ENCODE peak calls at places on chromosomes 6 and 20, in five cellular contexts. One of them, this sample, is unnamed.

GRCh38 chr6:52498538-52499017 is 78.3 kb downstream of the TRAM2 start:
- DNase-seq in adrenal gland: no peak
- DNase-seq in OCI-LY7: peak; percentile 77
- DNase-seq in NCI-H2081: no peak
- DNase-seq in kidney tubule cell: no peak
- DNase-seq in this sample: no peak

GRCh38 chr6:162728177-162728571 is 400 bp downstream of the PACRG start:
- DNase-seq in NCI-H2081: peak; percentile 21
- DNase-seq in kidney tubule cell: no peak
- DNase-seq in OCI-LY7: no peak
- DNase-seq in adrenal gland: no peak
- DNase-seq in this sample: peak; percentile 5

GRCh38 chr6:158374020-158374419 is 61.8 kb downstream of the TULP4 start:
- DNase-seq in kidney tubule cell: no peak
- DNase-seq in NCI-H2081: no peak
- DNase-seq in adrenal gland: no peak
- DNase-seq in OCI-LY7: no peak
- DNase-seq in this sample: no peak

GRCh38 chr6:20875369-20875963 is 341.2 kb downstream of the CDKAL1 start:
- DNase-seq in NCI-H2081: peak; percentile 58
- DNase-seq in OCI-LY7: no peak
- DNase-seq in kidney tubule cell: peak; percentile 58
- DNase-seq in adrenal gland: no peak
- DNase-seq in this sample: no peak

GRCh38 chr20:33477386-33478234 is 12.3 kb upstream of the CBFA2T2 start:
- DNase-seq in adrenal gland: no peak
- DNase-seq in OCI-LY7: peak; percentile 45
- DNase-seq in NCI-H2081: peak; percentile 99
- DNase-seq in kidney tubule cell: no peak
- DNase-seq in this sample: no peak

GRCh38 chr6:15299430-15300131 is 53.7 kb downstream of the JARID2 start:
- DNase-seq in kidney tubule cell: no peak
- DNase-seq in NCI-H2081: no peak
- DNase-seq in OCI-LY7: peak; percentile 93
- DNase-seq in adrenal gland: no peak
- DNase-seq in this sample: no peak

GRCh38 chr6:56851541-56852248 is 103.2 kb upstream of the BEND6 start:
- DNase-seq in kidney tubule cell: peak; percentile 88
- DNase-seq in NCI-H2081: peak; percentile 83
- DNase-seq in OCI-LY7: peak; percentile 61
- DNase-seq in adrenal gland: peak; percentile 62
- DNase-seq in this sample: peak; percentile 39

GRCh38 chr20:47489448-47489872 is 12.2 kb upstream of the NCOA3 start:
- DNase-seq in NCI-H2081: no peak
- DNase-seq in OCI-LY7: peak; percentile 81
- DNase-seq in kidney tubule cell: no peak
- DNase-seq in adrenal gland: no peak
- DNase-seq in this sample: no peak

GRCh38 chr6:47651505-47651944 is 46.9 kb upstream of the ADGRF4 start:
- DNase-seq in kidney tubule cell: peak; percentile 88
- DNase-seq in OCI-LY7: no peak
- DNase-seq in NCI-H2081: no peak
- DNase-seq in adrenal gland: no peak
- DNase-seq in this sample: no peak

GRCh38 chr6:32886674-32887383 is 32.8 kb downstream of the PSMB9 start:
- DNase-seq in NCI-H2081: no peak
- DNase-seq in adrenal gland: peak; percentile 53
- DNase-seq in kidney tubule cell: peak; percentile 74
- DNase-seq in OCI-LY7: no peak
- DNase-seq in this sample: no peak

GRCh38 chr20:52747736-52748135 is 224.4 kb upstream of the TSHZ2 start:
- DNase-seq in adrenal gland: no peak
- DNase-seq in NCI-H2081: no peak
- DNase-seq in OCI-LY7: peak; percentile 37
- DNase-seq in kidney tubule cell: peak; percentile 6
- DNase-seq in this sample: peak; percentile 13

GRCh38 chr6:127022297-127022696 is 96.2 kb upstream of the RSPO3 start:
- DNase-seq in NCI-H2081: peak; percentile 82
- DNase-seq in kidney tubule cell: no peak
- DNase-seq in OCI-LY7: no peak
- DNase-seq in adrenal gland: no peak
- DNase-seq in this sample: no peak

GRCh38 chr20:45181639-45182038 is 6.9 kb downstream of the PI3 start:
- DNase-seq in OCI-LY7: no peak
- DNase-seq in kidney tubule cell: no peak
- DNase-seq in NCI-H2081: no peak
- DNase-seq in adrenal gland: no peak
- DNase-seq in this sample: no peak

GRCh38 chr6:85749236-85749635 is 106.5 kb upstream of the SYNCRIP start:
- DNase-seq in adrenal gland: no peak
- DNase-seq in NCI-H2081: no peak
- DNase-seq in OCI-LY7: no peak
- DNase-seq in kidney tubule cell: no peak
- DNase-seq in this sample: no peak

GRCh38 chr20:15902493-15902892 is 670.8 kb downstream of the KIF16B start:
- DNase-seq in adrenal gland: no peak
- DNase-seq in NCI-H2081: no peak
- DNase-seq in OCI-LY7: peak; percentile 38
- DNase-seq in kidney tubule cell: no peak
- DNase-seq in this sample: peak; percentile 33

GRCh38 chr6:63816979-63817436 is 181.4 kb downstream of the PHF3 start:
- DNase-seq in NCI-H2081: peak; percentile 52
- DNase-seq in kidney tubule cell: peak; percentile 21
- DNase-seq in adrenal gland: no peak
- DNase-seq in OCI-LY7: peak; percentile 10
- DNase-seq in this sample: no peak

GRCh38 chr6:113458368-113459010 is 398.7 kb upstream of the MARCKS start:
- DNase-seq in NCI-H2081: no peak
- DNase-seq in adrenal gland: no peak
- DNase-seq in kidney tubule cell: no peak
- DNase-seq in OCI-LY7: no peak
- DNase-seq in this sample: no peak

GRCh38 chr20:52083627-52084232 is 107.8 kb downstream of the ZFP64 start:
- DNase-seq in adrenal gland: peak; percentile 48
- DNase-seq in NCI-H2081: peak; percentile 63
- DNase-seq in kidney tubule cell: peak; percentile 50
- DNase-seq in OCI-LY7: peak; percentile 64
- DNase-seq in this sample: peak; percentile 70

GRCh38 chr6:88650029-88650619 is 313.3 kb downstream of the RNGTT start:
- DNase-seq in adrenal gland: no peak
- DNase-seq in OCI-LY7: peak; percentile 46
- DNase-seq in kidney tubule cell: no peak
- DNase-seq in NCI-H2081: no peak
- DNase-seq in this sample: no peak

GRCh38 chr6:128723667-128724066 is 159.3 kb upstream of the LAMA2 start:
- DNase-seq in kidney tubule cell: peak; percentile 64
- DNase-seq in adrenal gland: no peak
- DNase-seq in OCI-LY7: no peak
- DNase-seq in NCI-H2081: no peak
- DNase-seq in this sample: no peak

This sample was measured in nephron progenitor cell.